ENCODE peak calls at places on chromosome 10, in four cellular contexts. B is K562, W is GM12878, D is WTC11. I is an unnamed sample.

GRCh38 chr10:122878799-122879338 is 512 bp downstream of the FAM24B start:
- DNase-seq in D (no peak), B (no peak), W (no peak), I (no peak)

GRCh38 chr10:116892873-116893685 is 43.8 kb downstream of the ENO4 start:
- DNase-seq in B (no peak), D (no peak), W (no peak), I (no peak)

GRCh38 chr10:127802532-127803055 is 65.6 kb downstream of the FOXI2 start:
- DNase-seq in D (no peak), B (no peak), W (no peak), I (no peak)

GRCh38 chr10:101952196-101952595 is 103.8 kb downstream of the ARMH3 start:
- DNase-seq in W (no peak), B (no peak), D (no peak), I (no peak)

GRCh38 chr10:3071405-3072198 is 4.3 kb downstream of the PFKP start:
- DNase-seq in D (no peak), W (no peak), B (no peak), I (peak)

GRCh38 chr10:11742009-11742778 is at the start of gene ECHDC3:
- DNase-seq in D (peak), B (peak), W (no peak), I (no peak)

GRCh38 chr10:61793760-61794713 is 107.5 kb upstream of the ARID5B start:
- DNase-seq in D (no peak), B (no peak), W (no peak), I (no peak)

GRCh38 chr10:22365644-22366565 is 20.6 kb downstream of the SPAG6 start:
- DNase-seq in D (no peak), W (no peak), B (no peak), I (no peak)

GRCh38 chr10:116873134-116873533 is 23.8 kb downstream of the ENO4 start:
- DNase-seq in D (no peak), B (no peak), W (no peak), I (no peak)

GRCh38 chr10:4820804-4821401 is 5.1 kb upstream of the AKR1E2 start:
- DNase-seq in D (no peak), B (no peak), W (no peak), I (no peak)

GRCh38 chr10:132904169-132904813 is 38.1 kb downstream of the CFAP46 start:
- DNase-seq in D (peak), W (no peak), B (peak), I (peak)

GRCh38 chr10:59240581-59241183 is 64.2 kb downstream of the PHYHIPL start:
- DNase-seq in W (no peak), D (no peak), B (peak), I (peak)

GRCh38 chr10:14879055-14879800 is 562 bp downstream of the SUV39H2 start:
- DNase-seq in W (no peak), B (peak), D (peak), I (no peak)

GRCh38 chr10:131641231-131641630 is 259.6 kb upstream of the PPP2R2D start:
- DNase-seq in W (peak), B (no peak), D (no peak), I (no peak)

GRCh38 chr10:101442456-101442800 is 88.5 kb downstream of the BTRC start:
- DNase-seq in B (no peak), W (no peak), D (no peak), I (no peak)

GRCh38 chr10:64682043-64682442 is 1160.8 kb downstream of the REEP3 start:
- DNase-seq in D (no peak), W (no peak), B (no peak), I (no peak)

GRCh38 chr10:1160561-1160961 is 104.4 kb downstream of the WDR37 start:
- DNase-seq in D (no peak), W (no peak), B (no peak), I (no peak)

GRCh38 chr10:88442681-88443080 is 140.4 kb downstream of the RNLS start:
- DNase-seq in B (no peak), D (no peak), W (no peak), I (no peak)

GRCh38 chr10:24901686-24902399 is 50.6 kb downstream of the PRTFDC1 start:
- DNase-seq in W (peak), B (peak), D (no peak), I (peak)

GRCh38 chr10:22791655-22792054 is 77.3 kb upstream of the PIP4K2A start:
- DNase-seq in B (no peak), D (no peak), W (no peak), I (no peak)

GRCh38 chr10:1163204-1163660 is 107.0 kb downstream of the WDR37 start:
- DNase-seq in D (peak), B (no peak), W (no peak), I (no peak)

GRCh38 chr10:59212399-59212798 is 36.0 kb downstream of the PHYHIPL start:
- DNase-seq in W (no peak), B (no peak), D (no peak), I (no peak)

GRCh38 chr10:119714484-119714816 is 11.4 kb upstream of the INPP5F start:
- DNase-seq in D (no peak), W (no peak), B (no peak), I (no peak)

GRCh38 chr10:119713744-119714483 is 11.9 kb upstream of the INPP5F start:
- DNase-seq in W (no peak), D (no peak), B (no peak), I (no peak)

GRCh38 chr10:119715628-119716505 is 10.0 kb upstream of the INPP5F start:
- DNase-seq in W (no peak), D (no peak), B (no peak), I (no peak)
- TF ChIP-seq ATF3 in W (no peak), D (no peak), B (no peak), I (no peak)

DNA sequence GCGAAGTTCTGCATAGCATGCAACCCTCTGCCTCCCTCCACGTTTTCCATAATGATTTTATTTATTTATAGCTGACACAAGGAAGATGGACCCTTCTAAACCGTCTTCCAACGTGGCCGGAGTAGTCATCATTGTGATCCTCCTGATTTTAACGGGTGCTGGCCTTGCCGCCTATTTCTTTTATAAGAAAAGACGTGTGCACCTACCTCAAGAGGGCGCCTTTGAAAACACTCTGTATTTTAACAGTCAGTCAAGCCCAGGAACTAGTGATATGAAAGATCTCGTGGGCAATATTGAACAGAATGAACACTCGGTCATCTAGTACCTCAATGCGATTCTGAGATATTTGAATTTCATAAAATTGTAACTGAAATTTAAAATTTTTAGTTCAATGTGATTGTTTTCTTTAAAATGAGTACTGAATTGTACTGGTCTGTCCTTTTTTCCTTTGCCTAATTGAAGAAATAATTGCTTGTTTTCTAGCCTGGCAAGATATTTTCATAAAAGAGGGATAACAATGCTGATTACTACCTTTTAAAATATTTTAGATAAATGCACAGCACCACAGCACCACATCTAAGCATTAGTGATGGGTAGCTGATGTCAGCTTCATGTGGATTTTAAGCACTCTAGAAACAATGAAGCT is 41.5 kb upstream of the SLC39A12 start:
- DNase-seq in W (peak), B (no peak), D (peak), I (peak)
- TF ChIP-seq CTCF in W (peak), B (peak), D (peak), I (peak)

DNA sequence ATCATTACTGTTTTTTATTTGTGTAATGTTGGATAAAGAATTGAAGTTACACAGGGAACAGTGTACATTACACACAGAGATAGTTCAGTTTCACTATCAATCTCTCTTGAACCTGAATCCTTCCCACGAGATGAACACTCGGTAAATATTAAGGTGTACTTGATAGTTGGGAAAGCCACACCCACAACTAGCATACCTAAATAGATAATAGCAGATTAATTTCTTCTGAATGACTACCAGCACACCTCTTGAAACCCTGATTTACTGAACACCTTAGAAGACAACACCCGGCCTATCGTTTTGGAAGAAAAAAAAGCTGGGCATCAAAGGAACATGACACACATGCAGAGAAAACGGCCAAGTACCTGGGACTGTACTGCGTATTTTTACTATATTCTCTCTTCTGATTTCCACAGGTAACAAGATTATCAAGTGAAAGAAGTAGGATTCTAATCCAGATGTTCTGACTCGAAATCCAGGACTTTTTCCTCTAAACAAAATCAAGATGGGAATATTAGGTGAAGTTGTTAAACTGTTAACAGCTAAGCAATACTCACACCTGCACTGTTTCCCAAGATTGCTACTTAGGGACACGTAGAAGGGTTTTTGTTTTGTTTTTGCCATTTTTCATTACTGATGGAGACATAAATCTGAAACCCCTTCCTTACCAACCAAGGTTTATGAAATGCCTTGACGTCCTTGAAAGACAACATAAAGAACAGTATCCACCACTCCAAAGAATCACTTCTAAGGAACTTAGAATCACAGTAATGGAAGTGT is 1.0 kb downstream of the CCDC186 start:
- DNase-seq in D (no peak), W (no peak), B (no peak), I (no peak)
- TF ChIP-seq ATF3 in D (no peak), W (no peak), B (no peak), I (no peak)

DNA sequence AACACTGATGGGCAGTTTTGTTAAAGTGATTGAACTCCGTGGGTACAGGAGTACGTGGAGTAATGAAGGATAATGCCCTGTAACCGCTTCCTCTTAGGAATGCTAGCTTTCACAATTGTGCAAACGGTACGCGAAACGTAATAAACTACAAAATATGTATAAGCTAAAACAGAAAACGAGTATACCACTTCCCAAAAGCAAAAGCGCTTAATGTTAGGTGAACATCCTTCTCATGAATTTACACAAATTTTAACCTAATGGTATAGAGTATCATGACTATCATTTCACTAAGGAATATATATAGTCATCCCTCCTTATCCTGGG is 395 bp upstream of the ZNF25 start:
- DNase-seq in D (no peak), B (no peak), W (no peak), I (no peak)
- TF ChIP-seq CTCF in D (no peak), B (no peak), W (no peak), I (no peak)

GRCh38 chr10:36191009-36191408 is 548.9 kb upstream of the FZD8 start:
- DNase-seq in D (no peak), B (no peak), W (no peak), I (no peak)

GRCh38 chr10:36187382-36188042 is 545.4 kb upstream of the FZD8 start:
- DNase-seq in D (no peak), W (no peak), B (no peak), I (no peak)

GRCh38 chr10:36188461-36188860 is 546.4 kb upstream of the FZD8 start:
- DNase-seq in D (no peak), W (no peak), B (no peak), I (no peak)

GRCh38 chr10:36185096-36185495 is 543.0 kb upstream of the FZD8 start:
- DNase-seq in D (no peak), B (no peak), W (no peak), I (no peak)

GRCh38 chr10:36188054-36188453 is 546.0 kb upstream of the FZD8 start:
- DNase-seq in W (no peak), D (peak), B (no peak), I (no peak)
- TF ChIP-seq ATF3 in W (no peak), D (no peak), B (no peak), I (no peak)

GRCh38 chr10:124967255-124967654 is 25.3 kb downstream of the ZRANB1 start:
- DNase-seq in D (no peak), B (no peak), W (no peak), I (no peak)
- TF ChIP-seq CTCF in D (no peak), B (no peak), W (no peak), I (no peak)

GRCh38 chr10:73906524-73907447 is 4.1 kb upstream of the PLAU start:
- DNase-seq in W (no peak), D (peak), B (no peak), I (peak)
- TF ChIP-seq ATF3 in W (no peak), D (no peak), B (no peak), I (no peak)

GRCh38 chr10:46326066-46326465 is 39.3 kb downstream of the ANTXRL start:
- DNase-seq in D (no peak), W (no peak), B (no peak), I (no peak)

GRCh38 chr10:46323176-46323575 is 36.4 kb downstream of the ANTXRL start:
- DNase-seq in B (no peak), W (no peak), D (no peak), I (no peak)

GRCh38 chr10:46327685-46328084 is 40.9 kb downstream of the ANTXRL start:
- DNase-seq in B (no peak), W (no peak), D (no peak), I (no peak)

GRCh38 chr10:46326971-46327370 is 40.2 kb downstream of the ANTXRL start:
- DNase-seq in B (no peak), W (no peak), D (no peak), I (no peak)

GRCh38 chr10:46325021-46325420 is 38.2 kb downstream of the ANTXRL start:
- DNase-seq in W (no peak), D (no peak), B (peak), I (no peak)
- TF ChIP-seq CTCF in W (peak), D (no peak), B (peak), I (peak)

DNA sequence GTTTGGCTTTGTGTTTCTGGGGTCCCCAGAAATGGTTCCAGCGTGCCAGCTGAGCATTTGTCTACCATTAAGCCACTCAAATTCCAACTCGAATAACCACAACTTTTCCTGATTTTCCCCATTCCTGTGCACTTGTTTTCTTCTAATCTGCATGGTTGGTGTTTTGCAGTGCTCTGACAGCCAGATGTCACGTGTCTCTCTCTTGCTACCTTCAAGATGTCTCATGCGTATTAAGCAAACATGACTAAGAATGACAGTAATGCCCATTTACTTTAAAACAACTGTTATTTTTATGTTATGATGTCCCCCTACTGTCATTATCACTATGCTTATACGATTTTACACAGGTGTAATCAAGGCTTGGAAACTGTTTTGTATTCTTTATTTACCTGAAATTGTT is 35.2 kb upstream of the MXI1 start:
- DNase-seq in W (no peak), D (no peak), B (no peak), I (no peak)
- TF ChIP-seq ATF3 in W (no peak), D (no peak), B (no peak), I (no peak)

I was measured in HCT116.